ENCODE peak calls at places on chromosomes 7 and 10, in four cellular contexts. Y, G, R and W are unnamed samples.

GRCh38 chr10:128993443-128993842 is 473.6 kb upstream of the MGMT start:
- DNase-seq in Y (no peak), G (no peak), R (no peak), W (no peak)

GRCh38 chr7:51024867-51025266 is 242.2 kb upstream of the GRB10 start:
- DNase-seq in Y (peak), G (no peak), R (no peak), W (no peak)

GRCh38 chr10:15863733-15864132 is 3.4 kb upstream of the MINDY3 start:
- DNase-seq in Y (no peak), G (no peak), R (no peak), W (no peak)

GRCh38 chr7:76514926-76515325 is 4.6 kb downstream of the UPK3B start:
- DNase-seq in Y (no peak), G (no peak), R (no peak), W (no peak)

GRCh38 chr10:74373059-74373458 is 222.0 kb downstream of the ADK start:
- DNase-seq in Y (no peak), G (no peak), R (no peak), W (no peak)

GRCh38 chr10:14665304-14665703 is 109.4 kb downstream of the FAM107B start:
- DNase-seq in Y (no peak), G (no peak), R (no peak), W (no peak)

GRCh38 chr7:12228024-12228423 is 16.9 kb downstream of the TMEM106B start:
- DNase-seq in Y (no peak), G (no peak), R (no peak), W (no peak)

GRCh38 chr10:90227259-90227658 is 525.9 kb downstream of the KIF20B start:
- DNase-seq in Y (no peak), G (no peak), R (no peak), W (no peak)

GRCh38 chr7:130490287-130490686 is 1.6 kb upstream of the MEST start:
- DNase-seq in Y (peak), G (no peak), R (no peak), W (no peak)

GRCh38 chr7:53485354-53485753 is 449.9 kb downstream of the POM121L12 start:
- DNase-seq in Y (no peak), G (no peak), R (no peak), W (no peak)

GRCh38 chr7:32928785-32929184 is 28.5 kb upstream of the FKBP9 start:
- DNase-seq in Y (no peak), G (no peak), R (no peak), W (no peak)

GRCh38 chr7:32929430-32930161 is 27.6 kb upstream of the FKBP9 start:
- DNase-seq in Y (no peak), G (no peak), R (no peak), W (no peak)

GRCh38 chr7:32935558-32935957 is 21.7 kb upstream of the FKBP9 start:
- DNase-seq in Y (no peak), G (no peak), R (no peak), W (no peak)

DNA sequence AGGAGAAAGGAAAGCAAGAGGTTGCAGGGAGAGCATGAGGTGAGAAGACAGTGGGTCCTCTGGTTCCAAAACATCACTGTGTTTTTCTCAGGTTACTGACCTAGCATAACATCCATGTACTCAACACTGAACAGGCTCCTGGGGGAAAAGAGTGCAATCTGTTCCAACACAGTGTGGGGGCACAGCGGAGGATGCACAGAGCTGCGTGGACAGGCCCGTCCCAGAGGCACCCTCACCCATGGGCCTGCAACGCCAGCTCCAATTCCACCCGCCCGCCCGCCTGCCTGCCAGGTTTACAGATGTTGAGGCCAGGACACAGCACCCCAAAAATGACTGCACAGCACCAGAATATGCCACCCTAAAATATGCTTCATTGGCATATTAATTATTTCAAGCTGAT is 26.9 kb upstream of the FKBP9 start:
- DNase-seq in Y (no peak), G (no peak), R (no peak), W (no peak)
- TF ChIP-seq CTCF in Y (no peak), G (no peak), R (no peak), W (no peak)

GRCh38 chr7:127477285-127478039 is 85.0 kb upstream of the ZNF800 start:
- DNase-seq in Y (no peak), G (no peak), R (no peak), W (no peak)

GRCh38 chr7:127478040-127478386 is 85.5 kb upstream of the ZNF800 start:
- DNase-seq in Y (no peak), G (no peak), R (no peak), W (no peak)

GRCh38 chr7:127474457-127474856 is 81.9 kb upstream of the ZNF800 start:
- DNase-seq in Y (no peak), G (no peak), R (no peak), W (no peak)

GRCh38 chr7:127476618-127477017 is 84.1 kb upstream of the ZNF800 start:
- DNase-seq in Y (no peak), G (no peak), R (no peak), W (no peak)

DNA sequence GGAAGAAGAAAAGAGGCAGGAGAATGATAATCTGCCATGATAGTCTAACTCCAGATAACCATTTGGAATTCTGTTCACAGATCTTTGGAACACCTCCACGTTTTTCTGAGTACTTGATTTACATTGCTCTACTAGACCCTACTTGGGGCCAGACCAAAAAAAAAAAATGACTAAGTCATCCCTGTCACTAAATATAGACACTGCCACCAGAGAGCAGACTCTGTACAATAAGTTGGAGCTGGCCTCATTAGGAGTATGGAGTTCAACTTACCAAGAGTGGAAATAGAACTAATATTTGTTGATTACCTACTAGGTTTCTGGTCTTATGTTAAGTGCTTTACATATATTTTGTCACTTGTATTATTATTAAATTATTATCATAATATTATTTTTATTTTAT is 80.9 kb upstream of the ZNF800 start:
- DNase-seq in Y (no peak), G (no peak), R (no peak), W (no peak)
- TF ChIP-seq CTCF in Y (no peak), G (no peak), R (no peak), W (no peak)

GRCh38 chr7:101303102-101303701 is 18.4 kb downstream of the IFT22 start:
- DNase-seq in Y (peak), G (no peak), R (no peak), W (no peak)

GRCh38 chr7:101294832-101295121 is 26.8 kb downstream of the IFT22 start:
- DNase-seq in Y (no peak), G (no peak), R (no peak), W (no peak)

GRCh38 chr7:101300465-101301376 is 20.9 kb downstream of the IFT22 start:
- DNase-seq in Y (no peak), G (no peak), R (no peak), W (no peak)

GRCh38 chr7:101302641-101303101 is 18.9 kb downstream of the IFT22 start:
- DNase-seq in Y (peak), G (no peak), R (no peak), W (no peak)

GRCh38 chr7:101299511-101300464 is 21.8 kb downstream of the IFT22 start:
- DNase-seq in Y (peak), G (no peak), R (no peak), W (no peak)
- TF ChIP-seq CTCF in Y (no peak), G (no peak), R (no peak), W (no peak)

GRCh38 chr7:90752051-90752450 is 155.9 kb downstream of the CDK14 start:
- DNase-seq in Y (no peak), G (no peak), R (no peak), W (no peak)

GRCh38 chr7:90751595-90751994 is 155.5 kb downstream of the CDK14 start:
- DNase-seq in Y (no peak), G (no peak), R (no peak), W (no peak)

GRCh38 chr7:90749262-90749661 is 153.1 kb downstream of the CDK14 start:
- DNase-seq in Y (no peak), G (no peak), R (no peak), W (no peak)

GRCh38 chr7:90747521-90747920 is 151.4 kb downstream of the CDK14 start:
- DNase-seq in Y (no peak), G (no peak), R (no peak), W (no peak)

DNA sequence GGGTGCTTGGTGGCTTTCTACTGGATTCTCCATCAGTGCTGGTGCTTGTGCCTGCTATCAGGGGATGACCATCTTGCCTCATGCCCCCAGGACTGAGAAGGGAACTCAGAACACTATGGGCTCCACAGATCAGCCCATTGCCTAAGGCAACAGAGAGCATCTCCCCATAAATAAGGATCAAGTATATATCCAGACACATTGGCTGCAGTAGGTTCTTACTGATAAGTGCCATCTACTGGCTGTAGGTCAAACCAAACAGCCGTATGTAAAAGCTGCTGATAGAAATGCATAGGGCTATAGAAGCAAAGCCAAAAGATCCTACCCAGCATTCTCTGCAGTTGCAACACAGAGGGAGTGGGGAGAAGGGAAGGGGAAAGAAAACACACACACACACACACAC is 153.7 kb downstream of the CDK14 start:
- DNase-seq in Y (no peak), G (peak), R (no peak), W (peak)
- TF ChIP-seq CTCF in Y (peak), G (peak), R (no peak), W (peak)

GRCh38 chr10:64977912-64978311 is 1456.7 kb downstream of the REEP3 start:
- DNase-seq in Y (no peak), G (no peak), R (no peak), W (no peak)
- TF ChIP-seq CTCF in Y (no peak), G (no peak), R (no peak), W (peak)

GRCh38 chr10:93060887-93061593 is 442 bp downstream of the CYP26C1 start:
- DNase-seq in Y (no peak), G (no peak), R (no peak), W (no peak)

GRCh38 chr10:93063977-93064660 is 3.5 kb downstream of the CYP26C1 start:
- DNase-seq in Y (no peak), G (no peak), R (no peak), W (no peak)

GRCh38 chr10:93063217-93063976 is 2.8 kb downstream of the CYP26C1 start:
- DNase-seq in Y (no peak), G (no peak), R (no peak), W (no peak)

GRCh38 chr10:93061594-93062498 is 1.2 kb downstream of the CYP26C1 start:
- DNase-seq in Y (no peak), G (no peak), R (no peak), W (no peak)

DNA sequence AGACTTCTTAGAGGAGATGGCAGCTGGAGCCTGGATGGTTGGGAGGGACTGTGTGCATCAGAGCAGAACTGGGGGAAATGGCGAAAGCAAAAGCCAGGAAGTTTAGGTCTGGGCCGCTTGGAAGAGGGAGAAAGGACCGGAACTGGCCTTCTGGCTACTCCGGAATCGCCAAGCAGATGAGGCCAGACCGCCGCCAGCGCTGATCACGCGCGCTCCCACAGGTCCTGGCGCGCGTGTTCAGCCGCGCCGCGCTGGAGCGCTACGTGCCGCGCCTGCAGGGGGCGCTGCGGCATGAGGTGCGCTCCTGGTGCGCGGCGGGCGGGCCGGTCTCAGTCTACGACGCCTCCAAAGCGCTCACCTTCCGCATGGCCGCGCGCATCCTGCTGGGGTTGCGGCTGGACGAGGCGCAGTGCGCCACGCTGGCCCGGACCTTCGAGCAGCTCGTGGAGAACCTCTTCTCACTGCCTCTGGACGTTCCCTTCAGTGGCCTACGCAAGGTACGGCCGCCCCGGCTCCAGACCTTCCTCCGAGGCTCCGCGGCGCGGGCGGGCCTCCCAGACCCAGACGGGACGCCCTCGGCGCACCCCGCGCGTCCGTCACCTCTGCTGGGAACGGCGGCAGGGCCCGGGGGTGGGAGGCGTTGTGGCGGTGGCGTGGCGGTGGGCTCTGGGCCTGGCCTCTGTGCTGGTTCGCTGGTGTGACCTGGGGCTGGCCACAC is 2.1 kb downstream of the CYP26C1 start:
- DNase-seq in Y (peak), G (peak), R (no peak), W (no peak)
- TF ChIP-seq CTCF in Y (peak), G (peak), R (peak), W (peak)

DNA sequence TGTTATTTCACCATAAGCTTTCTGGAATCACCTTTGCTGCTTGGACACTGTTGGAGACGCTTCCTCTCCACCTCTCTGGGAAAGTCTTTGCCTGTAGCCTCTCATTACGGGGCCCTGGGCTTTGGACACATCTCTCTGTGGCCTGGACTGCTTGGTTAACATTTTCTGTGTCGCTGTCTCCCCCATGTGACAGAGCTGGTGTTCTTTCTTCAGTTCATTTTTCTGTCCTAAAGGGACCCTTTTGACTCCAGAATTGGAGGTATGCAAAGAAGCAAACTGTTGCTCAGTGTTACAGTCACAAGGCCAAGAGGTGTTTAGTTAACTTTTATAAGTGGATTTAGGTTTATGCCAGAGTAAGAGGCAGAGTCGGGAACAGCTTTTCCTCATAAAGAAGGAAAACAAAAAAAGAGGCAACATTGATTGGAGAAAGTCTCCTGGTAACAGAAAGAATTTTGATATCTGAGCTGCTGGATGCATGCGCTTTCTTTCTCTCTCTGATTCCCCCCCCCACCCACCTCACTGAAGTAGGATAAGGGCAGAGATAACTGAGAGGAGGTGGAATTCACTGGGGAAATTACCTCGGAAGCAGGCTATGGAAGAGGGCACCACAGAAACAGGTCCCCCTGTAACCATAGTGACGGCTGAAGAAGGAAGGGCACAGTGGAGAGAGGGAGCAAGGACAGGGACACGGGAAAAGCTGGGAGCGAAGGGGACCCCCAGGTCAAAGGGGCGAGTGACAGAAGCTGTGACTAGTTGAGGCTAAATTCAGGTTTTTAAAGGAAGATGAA is 57.8 kb downstream of the LGI1 start:
- DNase-seq in Y (no peak), G (no peak), R (no peak), W (no peak)
- TF ChIP-seq CTCF in Y (peak), G (peak), R (no peak), W (no peak)

GRCh38 chr10:61465216-61465496 is 12.0 kb upstream of the TMEM26 start:
- DNase-seq in Y (no peak), G (no peak), R (no peak), W (no peak)
- TF ChIP-seq CTCF in Y (no peak), G (peak), R (no peak), W (no peak)

GRCh38 chr7:108225531-108226181 is 95.5 kb upstream of the LAMB4 start:
- DNase-seq in Y (no peak), G (no peak), R (no peak), W (no peak)
- TF ChIP-seq CTCF in Y (no peak), G (no peak), R (no peak), W (no peak)

GRCh38 chr7:111089822-111090426 is 1.0 kb upstream of the LRRN3 start:
- DNase-seq in Y (no peak), G (peak), R (no peak), W (peak)
- TF ChIP-seq CTCF in Y (peak), G (peak), R (peak), W (peak)